ENCODE peak calls at places on chromosomes 16 and 17, in eight cellular contexts. I, A, V, K, R, U, X and Z are unnamed samples.

GRCh38 chr17:2262146-2262587 is 41.4 kb downstream of the SMG6 start:
- DNase-seq in I (no peak), A (peak; percentile 70), V (no peak), K (no peak), R (peak; percentile 64), U (peak; percentile 87), X (no peak), Z (no peak)

GRCh38 chr17:35245196-35245486 is 2.3 kb downstream of the SLFN5 start:
- DNase-seq in I (no peak), A (peak; percentile 83), V (no peak), K (no peak), R (peak; percentile 92), U (peak; percentile 97), X (peak; percentile 86), Z (no peak)

GRCh38 chr16:80899804-80900592 is 95.6 kb upstream of the CDYL2 start:
- DNase-seq in I (peak; percentile 14), A (peak; percentile 76), V (peak; percentile 76), K (peak; percentile 94), R (peak; percentile 33), U (peak; percentile 76), X (no peak), Z (no peak)

GRCh38 chr17:63439682-63440081 is 6.4 kb downstream of the CYB561 start:
- DNase-seq in I (no peak), A (peak; percentile 68), V (no peak), K (peak; percentile 27), R (no peak), U (peak; percentile 51), X (no peak), Z (no peak)

GRCh38 chr17:73289549-73290254 is 22.1 kb downstream of the CDC42EP4 start:
- DNase-seq in I (no peak), A (no peak), V (no peak), K (no peak), R (no peak), U (no peak), X (no peak), Z (no peak)

GRCh38 chr17:33233855-33234228 is 59.3 kb downstream of the ASIC2 start:
- DNase-seq in I (no peak), A (peak; percentile 19), V (peak; percentile 41), K (no peak), R (no peak), U (no peak), X (no peak), Z (no peak)

GRCh38 chr17:4449736-4450135 is 16.0 kb downstream of the SPNS3 start:
- DNase-seq in I (no peak), A (no peak), V (peak; percentile 50), K (no peak), R (no peak), U (no peak), X (no peak), Z (no peak)

GRCh38 chr17:5122586-5123342 is 6.9 kb downstream of the USP6 start:
- DNase-seq in I (peak; percentile 6), A (no peak), V (peak; percentile 51), K (no peak), R (no peak), U (no peak), X (no peak), Z (peak; percentile 7)

GRCh38 chr16:74573622-74574021 is 33.3 kb downstream of the GLG1 start:
- DNase-seq in I (no peak), A (no peak), V (no peak), K (no peak), R (no peak), U (no peak), X (no peak), Z (no peak)

GRCh38 chr16:23114131-23114904 is 34.9 kb downstream of the USP31 start:
- DNase-seq in I (no peak), A (no peak), V (no peak), K (no peak), R (no peak), U (no peak), X (no peak), Z (no peak)

GRCh38 chr17:75238684-75239191 is 22.7 kb downstream of the GGA3 start:
- DNase-seq in I (peak; percentile 77), A (peak; percentile 77), V (peak; percentile 71), K (no peak), R (peak; percentile 46), U (peak; percentile 69), X (peak; percentile 59), Z (peak; percentile 74)

GRCh38 chr17:14089179-14089578 is 19.9 kb downstream of the COX10 start:
- DNase-seq in I (no peak), A (no peak), V (no peak), K (no peak), R (no peak), U (peak; percentile 25), X (no peak), Z (no peak)

GRCh38 chr17:49224198-49224996 is 6.2 kb downstream of the PHOSPHO1 start:
- DNase-seq in I (no peak), A (no peak), V (no peak), K (no peak), R (no peak), U (no peak), X (no peak), Z (peak; percentile 81)

GRCh38 chr16:10676284-10676683 is 18.4 kb downstream of the TEKT5 start:
- DNase-seq in I (no peak), A (no peak), V (no peak), K (no peak), R (no peak), U (no peak), X (no peak), Z (no peak)

DNA sequence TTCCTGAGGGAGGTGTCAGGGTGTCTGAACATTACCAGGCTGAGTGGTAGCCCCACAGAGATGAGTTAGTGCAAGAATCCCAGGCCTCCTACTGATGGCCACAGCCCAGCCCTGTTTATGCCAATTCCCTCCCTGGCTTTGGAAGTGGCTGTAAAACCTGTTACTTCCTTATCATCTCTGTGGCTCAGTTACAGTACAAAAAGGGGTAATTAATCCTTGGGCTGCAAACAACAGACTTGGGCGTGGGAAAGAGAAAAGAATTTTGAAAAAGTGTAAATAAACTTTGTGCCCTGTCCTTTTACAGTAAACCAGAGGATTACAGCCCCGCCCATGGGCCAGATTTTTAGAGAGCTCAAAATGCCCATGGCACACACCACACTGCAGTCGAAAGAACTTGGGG is 73.1 kb upstream of the AXIN2 start:
- DNase-seq in I (no peak), A (peak; percentile 31), V (no peak), K (no peak), R (no peak), U (no peak), X (peak; percentile 81), Z (no peak)
- H3K4me1 ChIP-seq in I (no peaks in the 10 kb centered on the region), A (peaks cover 20% of the 10 kb centered on the region), V (no peaks in the 10 kb centered on the region), K (no peaks in the 10 kb centered on the region), R (no peaks in the 10 kb centered on the region), U (peaks cover 3% of the 10 kb centered on the region), X (peaks cover 31% of the 10 kb centered on the region), Z (peaks cover 33% of the 10 kb centered on the region)

GRCh38 chr17:6755731-6756184 is at the start of gene XAF1:
- DNase-seq in I (no peak), A (no peak), V (peak; percentile 59), K (peak; percentile 62), R (no peak), U (peak; percentile 33), X (no peak), Z (no peak)
- H3K4me1 ChIP-seq in I (no peaks in the 10 kb centered on the region), A (peaks cover 21% of the 10 kb centered on the region), V (peaks cover 25% of the 10 kb centered on the region), K (no peaks in the 10 kb centered on the region), R (peaks cover 24% of the 10 kb centered on the region), U (peaks cover 15% of the 10 kb centered on the region), X (peaks cover 22% of the 10 kb centered on the region), Z (no peaks in the 10 kb centered on the region)

GRCh38 chr16:48611329-48612137 is 1.6 kb upstream of the N4BP1 start:
- DNase-seq in I (no peak), A (no peak), V (no peak), K (peak; percentile 58), R (peak; percentile 80), U (no peak), X (peak; percentile 66), Z (peak; percentile 58)
- H3K4me1 ChIP-seq in I (peaks cover 9% of the 10 kb centered on the region), A (peaks cover 23% of the 10 kb centered on the region), V (peaks cover 9% of the 10 kb centered on the region), K (no peaks in the 10 kb centered on the region), R (peaks cover 46% of the 10 kb centered on the region), U (peaks cover 14% of the 10 kb centered on the region), X (peaks cover 34% of the 10 kb centered on the region), Z (peaks cover 53% of the 10 kb centered on the region)

DNA sequence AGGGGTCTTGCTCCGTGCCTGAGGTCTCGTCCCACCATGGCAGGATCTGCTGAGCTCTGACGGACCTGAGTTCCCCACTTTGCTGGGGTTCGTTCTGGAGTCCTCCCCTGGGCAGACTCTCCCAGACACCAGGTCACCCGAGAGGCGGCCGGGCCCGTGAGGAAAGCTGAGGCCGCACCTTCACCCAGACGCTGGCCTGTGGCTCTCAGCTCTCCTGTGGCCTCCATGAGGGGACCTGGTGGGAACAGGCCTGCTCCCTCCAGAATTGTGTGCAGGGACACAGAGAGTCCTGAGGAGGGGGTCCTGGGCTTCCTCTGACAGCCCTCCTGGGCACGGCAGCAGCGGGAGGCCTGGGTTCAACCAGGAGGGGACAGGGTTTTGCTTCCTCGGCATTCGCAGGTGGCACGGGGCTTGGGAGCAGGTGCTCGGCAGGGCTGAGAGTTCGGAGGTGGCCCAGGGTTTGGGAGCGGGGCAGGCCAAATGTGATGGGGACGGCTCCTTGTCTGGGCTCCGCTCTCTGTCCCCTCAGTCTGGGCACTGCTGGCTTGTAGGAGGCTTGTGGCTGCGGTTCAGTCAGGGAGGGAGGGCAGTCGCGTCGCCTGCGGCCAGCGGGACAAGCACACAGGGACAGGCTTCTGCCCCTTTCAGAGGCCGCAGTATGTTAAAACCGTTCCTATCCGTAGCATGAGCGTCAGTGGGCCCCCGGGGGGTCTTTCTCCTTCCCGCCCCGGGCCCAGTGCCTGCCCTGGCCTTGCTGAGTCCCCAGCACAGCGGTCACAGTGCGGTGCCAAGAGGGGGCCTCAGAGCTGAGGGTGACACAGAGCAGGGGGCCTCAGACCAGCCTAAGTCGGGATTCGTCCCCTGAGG is 8.1 kb upstream of the SNAI3 start:
- DNase-seq in I (no peak), A (no peak), V (no peak), K (no peak), R (no peak), U (no peak), X (no peak), Z (no peak)
- H3K4me1 ChIP-seq in I (no peaks in the 10 kb centered on the region), A (no peaks in the 10 kb centered on the region), V (no peaks in the 10 kb centered on the region), K (no peaks in the 10 kb centered on the region), R (peaks cover 4% of the 10 kb centered on the region), U (no peaks in the 10 kb centered on the region), X (no peaks in the 10 kb centered on the region), Z (no peaks in the 10 kb centered on the region)

GRCh38 chr17:732788-733720 is 658 bp downstream of the TLCD3A start:
- DNase-seq in I (peak; percentile 35), A (peak; percentile 43), V (peak; percentile 51), K (peak; percentile 55), R (peak; percentile 65), U (peak; percentile 37), X (peak; percentile 47), Z (peak; percentile 21)
- H3K4me1 ChIP-seq in I (peaks cover 28% of the 10 kb centered on the region), A (peaks cover 33% of the 10 kb centered on the region), V (peaks cover 2% of the 10 kb centered on the region), K (no peaks in the 10 kb centered on the region), R (peaks cover 50% of the 10 kb centered on the region), U (peaks cover 10% of the 10 kb centered on the region), X (peaks cover 12% of the 10 kb centered on the region), Z (no peaks in the 10 kb centered on the region)

GRCh38 chr17:80781188-80781577 is 210.5 kb upstream of the CHMP6 start:
- DNase-seq in I (no peak), A (no peak), V (no peak), K (peak; percentile 73), R (no peak), U (no peak), X (no peak), Z (no peak)
- H3K4me1 ChIP-seq in I (no peaks in the 10 kb centered on the region), A (peaks cover 8% of the 10 kb centered on the region), V (peaks cover 6% of the 10 kb centered on the region), K (no peaks in the 10 kb centered on the region), R (no peaks in the 10 kb centered on the region), U (peaks cover 29% of the 10 kb centered on the region), X (peaks cover 13% of the 10 kb centered on the region), Z (no peaks in the 10 kb centered on the region)